ENCODE peak calls at places on chromosomes 16 and 17, in six cellular contexts. G is upper lobe of right lung; C is CD4-positive, alpha-beta memory T cell; W is testis; T is IMR-90; K is Karpas-422. I is an unnamed sample.

GRCh38 chr17:11506635-11507034 is 91.6 kb upstream of the DNAH9 start:
- DNase-seq in C (no peak), G (no peak), T (no peak), W (peak; percentile 23), K (peak; percentile 75), I (no peak)

GRCh38 chr17:44900894-44901293 is 1.6 kb upstream of the EFTUD2 start:
- DNase-seq in G (no peak), W (peak; percentile 72), K (no peak), C (no peak), T (peak; percentile 83), I (no peak)

GRCh38 chr17:63082952-63083351 is 116.9 kb downstream of the TANC2 start:
- DNase-seq in T (peak; percentile 55), C (no peak), W (no peak), G (no peak), K (no peak), I (no peak)

GRCh38 chr17:74502866-74503265 is 28.4 kb downstream of the CD300LB start:
- DNase-seq in C (no peak), T (no peak), W (no peak), G (peak; percentile 29), K (no peak), I (no peak)

GRCh38 chr17:43907425-43907981 is at the start of gene MPP2:
- DNase-seq in C (peak; percentile 69), K (peak; percentile 82), T (peak; percentile 58), G (peak; percentile 75), W (peak; percentile 92), I (peak; percentile 58)

GRCh38 chr16:50155925-50156324 is 2.8 kb downstream of the TENT4B start:
- DNase-seq in C (no peak), G (no peak), T (no peak), K (no peak), W (no peak), I (no peak)

GRCh38 chr17:77427471-77427991 is 286.8 kb downstream of the SEC14L1 start:
- DNase-seq in G (no peak), C (no peak), K (no peak), W (peak; percentile 60), T (peak; percentile 89), I (no peak)

GRCh38 chr17:73874008-73874407 is 229.8 kb upstream of the SDK2 start:
- DNase-seq in W (no peak), C (no peak), G (no peak), K (no peak), T (no peak), I (no peak)

GRCh38 chr17:3008336-3009279 is 54.8 kb downstream of the OR1D5 start:
- DNase-seq in T (no peak), K (no peak), G (no peak), C (no peak), W (no peak), I (peak; percentile 30)

GRCh38 chr16:27273670-27274522 is 5.3 kb upstream of the NSMCE1 start:
- DNase-seq in C (peak; percentile 27), K (no peak), T (peak; percentile 53), W (no peak), G (no peak), I (no peak)

DNA sequence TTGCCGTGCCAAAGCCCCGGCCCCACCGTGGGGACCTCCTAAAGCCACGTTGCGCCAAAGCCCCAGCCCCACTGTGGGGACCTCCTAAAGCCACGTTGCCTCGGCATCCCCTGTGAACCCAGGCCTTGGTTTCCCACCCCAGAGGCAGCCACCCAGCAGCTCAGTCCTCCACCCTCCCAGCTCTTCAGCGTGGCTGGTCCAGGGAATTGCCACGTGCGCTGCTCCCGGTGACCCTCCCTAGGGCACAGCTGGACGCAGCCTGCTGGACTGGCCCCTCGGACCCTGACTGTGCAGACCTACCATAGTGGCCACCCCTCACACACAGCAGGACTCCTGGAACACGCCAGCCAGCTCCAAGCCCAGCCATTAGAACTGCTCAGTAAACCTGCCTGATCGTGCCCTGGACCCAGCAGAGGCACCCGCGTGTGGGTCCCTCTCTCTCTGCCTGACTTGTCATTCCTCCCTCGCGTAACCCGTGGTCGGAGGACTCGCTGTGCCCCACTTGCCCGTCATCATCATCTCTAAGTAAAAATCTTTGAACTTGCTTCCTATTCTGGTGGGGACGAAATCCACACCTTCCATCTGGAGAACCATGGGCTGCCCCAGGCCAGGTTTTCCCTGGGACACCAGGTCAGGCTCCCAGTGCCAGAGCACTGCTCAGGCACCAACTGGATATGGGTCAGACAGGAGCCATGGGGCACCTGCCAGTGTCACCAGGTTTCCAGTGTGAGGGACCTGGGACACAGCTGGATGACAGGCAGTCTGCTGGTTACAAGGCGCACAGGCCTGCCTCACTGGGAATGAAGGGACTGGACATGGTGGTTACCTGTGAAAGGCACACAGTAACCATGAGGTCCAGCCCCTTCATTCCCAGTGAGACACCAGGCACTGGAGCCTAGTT is 5.6 kb downstream of the CIAO3 start:
- DNase-seq in W (no peak), G (no peak), K (no peak), T (no peak), C (no peak), I (no peak)
- H3K4me1 ChIP-seq in W (peaks cover 7% of the 10 kb centered on the region), G (peaks cover 11% of the 10 kb centered on the region), K (peaks cover 55% of the 10 kb centered on the region), T (peaks cover 5% of the 10 kb centered on the region), C (peaks cover 8% of the 10 kb centered on the region), I (peaks cover 9% of the 10 kb centered on the region)

GRCh38 chr17:16585796-16586195 is 16.8 kb upstream of the ZNF287 start:
- DNase-seq in K (no peak), T (no peak), G (no peak), W (no peak), C (no peak), I (no peak)

GRCh38 chr17:16583781-16584180 is 14.8 kb upstream of the ZNF287 start:
- DNase-seq in G (no peak), C (no peak), K (no peak), T (no peak), W (no peak), I (no peak)

GRCh38 chr17:16589097-16589969 is 20.3 kb upstream of the ZNF287 start:
- DNase-seq in T (peak; percentile 78), C (peak; percentile 90), K (peak; percentile 95), W (peak; percentile 95), G (peak; percentile 97), I (peak; percentile 95)

GRCh38 chr17:16584273-16584995 is 15.4 kb upstream of the ZNF287 start:
- DNase-seq in K (peak; percentile 91), C (peak; percentile 94), G (peak; percentile 97), W (peak; percentile 96), T (peak; percentile 74), I (peak; percentile 96)
- H3K4me3 ChIP-seq in K (peak overlapping the region; percentile 46), C (no peak overlapping the region), G (peak overlapping the region; percentile 38), W (peak overlapping the region; percentile 46), T (peak overlapping the region; percentile 50), I (peak overlapping the region; percentile 46)

DNA sequence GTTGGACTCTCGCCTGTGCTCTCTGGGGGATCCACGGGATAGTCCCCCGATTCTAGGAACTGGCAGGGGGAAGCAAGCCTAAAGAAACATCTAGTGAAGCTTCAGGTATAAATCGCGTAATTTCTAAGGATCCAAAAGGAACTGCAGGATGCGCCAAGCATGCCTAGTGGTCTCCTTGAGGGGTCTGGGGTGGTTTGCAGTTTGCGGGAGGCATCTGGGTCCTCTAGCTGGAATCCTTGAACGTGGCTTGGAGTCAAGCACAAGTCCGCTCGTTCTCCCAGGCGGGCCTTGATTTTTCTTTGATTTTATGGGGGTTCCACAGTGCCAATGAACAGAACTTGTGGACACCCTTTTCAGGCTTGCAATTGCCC is 1000.5 kb downstream of the KCNJ18 start:
- DNase-seq in C (no peak), K (no peak), T (no peak), G (no peak), W (no peak), I (no peak)
- H3K9me3 ChIP-seq in C (no peaks in the 10 kb centered on the region), K (peaks cover under 1% of the 10 kb centered on the region), T (peaks cover 20% of the 10 kb centered on the region), G (peaks cover 10% of the 10 kb centered on the region), W (no peaks in the 10 kb centered on the region), I (no peaks in the 10 kb centered on the region)

GRCh38 chr16:74660383-74660782 is 6.3 kb downstream of the RFWD3 start:
- DNase-seq in G (no peak), W (no peak), C (no peak), T (no peak), K (no peak), I (no peak)
- H3K4me1 ChIP-seq in G (peaks cover 2% of the 10 kb centered on the region), W (peaks cover under 1% of the 10 kb centered on the region), C (peaks cover 76% of the 10 kb centered on the region), T (no peaks in the 10 kb centered on the region), K (peaks cover 32% of the 10 kb centered on the region), I (peaks cover 9% of the 10 kb centered on the region)

GRCh38 chr17:796609-797008 is 14.5 kb downstream of the MRM3 start:
- DNase-seq in W (no peak), T (no peak), G (no peak), C (no peak), K (no peak), I (no peak)
- H3K4me3 ChIP-seq in W (no peak overlapping the region), T (no peak overlapping the region), G (no peak overlapping the region), C (no peak overlapping the region), K (no peak overlapping the region), I (no peak overlapping the region)